ENCODE peak calls at places on chromosome 7, in eight cellular contexts. E, J, C, X, O, V, U and D are unnamed samples.

GRCh38 chr7:151083071-151083823 is at the start of gene TMUB1:
- DNase-seq in E (peak; percentile 85), J (peak; percentile 77), C (peak; percentile 97), X (peak; percentile 63), O (peak; percentile 51), V (peak; percentile 65), U (peak; percentile 71), D (peak; percentile 53)

GRCh38 chr7:43039346-43039745 is 73.1 kb upstream of the HECW1 start:
- DNase-seq in E (no peak), J (no peak), C (no peak), X (no peak), O (no peak), V (no peak), U (no peak), D (no peak)

GRCh38 chr7:92808635-92809034 is 27.7 kb downstream of the CDK6 start:
- DNase-seq in E (no peak), J (no peak), C (no peak), X (no peak), O (no peak), V (no peak), U (no peak), D (no peak)

GRCh38 chr7:98869374-98870070 is at the start of gene TMEM130:
- DNase-seq in E (no peak), J (no peak), C (peak; percentile 76), X (no peak), O (no peak), V (no peak), U (no peak), D (no peak)

GRCh38 chr7:158802535-158803199 is 26.6 kb downstream of the ESYT2 start:
- DNase-seq in E (no peak), J (no peak), C (peak; percentile 54), X (no peak), O (peak; percentile 56), V (no peak), U (no peak), D (no peak)

GRCh38 chr7:123929620-123930019 is 4.6 kb downstream of the SPAM1 start:
- DNase-seq in E (no peak), J (no peak), C (no peak), X (no peak), O (no peak), V (no peak), U (no peak), D (no peak)

GRCh38 chr7:130356760-130357611 is 12.4 kb downstream of the CPA5 start:
- DNase-seq in E (peak; percentile 12), J (peak; percentile 87), C (no peak), X (no peak), O (peak; percentile 91), V (peak; percentile 93), U (peak; percentile 78), D (peak; percentile 59)

GRCh38 chr7:133009853-133010252 is 72.0 kb downstream of the CHCHD3 start:
- DNase-seq in E (no peak), J (no peak), C (no peak), X (peak; percentile 82), O (no peak), V (no peak), U (no peak), D (no peak)

GRCh38 chr7:41688012-41688625 is 14.8 kb downstream of the INHBA start:
- DNase-seq in E (no peak), J (no peak), C (no peak), X (no peak), O (peak; percentile 68), V (no peak), U (no peak), D (no peak)

GRCh38 chr7:153066711-153067110 is 307.2 kb downstream of the ACTR3B start:
- DNase-seq in E (no peak), J (no peak), C (no peak), X (no peak), O (no peak), V (no peak), U (no peak), D (no peak)

GRCh38 chr7:24456526-24457214 is 116.6 kb upstream of the PALS2 start:
- DNase-seq in E (no peak), J (no peak), C (no peak), X (no peak), O (no peak), V (no peak), U (no peak), D (no peak)

GRCh38 chr7:128021361-128021760 is 9.9 kb downstream of the LRRC4 start:
- DNase-seq in E (no peak), J (no peak), C (no peak), X (no peak), O (peak; percentile 57), V (no peak), U (no peak), D (no peak)

GRCh38 chr7:80941206-80941758 is 22.4 kb upstream of the SEMA3C start:
- DNase-seq in E (no peak), J (no peak), C (no peak), X (no peak), O (peak; percentile 75), V (no peak), U (no peak), D (no peak)

GRCh38 chr7:24318326-24318725 is 34.3 kb downstream of the NPY start:
- DNase-seq in E (no peak), J (no peak), C (no peak), X (no peak), O (no peak), V (no peak), U (no peak), D (no peak)

DNA sequence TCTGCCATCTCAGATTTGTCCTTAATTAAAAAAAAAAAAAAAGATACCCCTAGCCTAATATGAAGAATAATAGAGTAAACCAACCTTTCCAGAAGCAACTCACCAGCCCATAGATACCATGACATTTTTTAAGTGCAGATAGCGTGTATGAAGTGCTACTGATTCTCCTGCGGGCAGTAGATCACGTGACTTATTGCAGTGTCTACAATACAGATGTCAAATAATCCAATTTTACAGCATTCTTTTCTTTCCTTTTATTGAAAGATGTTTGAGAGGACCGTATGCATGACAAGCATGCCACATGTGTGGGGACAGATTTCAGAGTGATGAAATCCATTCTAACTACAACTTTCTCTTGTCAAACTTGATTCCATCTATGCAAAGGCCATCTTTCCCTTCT is 232.9 kb upstream of the SP4 start:
- DNase-seq in E (no peak), J (no peak), C (no peak), X (no peak), O (no peak), V (no peak), U (no peak), D (no peak)
- TF ChIP-seq POLR2A in E (no peak), J (no peak), C (no peak), X (no peak), O (no peak), V (no peak), U (no peak), D (no peak)

GRCh38 chr7:37153376-37153775 is 295.3 kb downstream of the ELMO1 start:
- DNase-seq in E (no peak), J (no peak), C (no peak), X (no peak), O (no peak), V (no peak), U (no peak), D (no peak)
- TF ChIP-seq POLR2A in E (no peak), J (no peak), C (no peak), X (no peak), O (no peak), V (no peak), U (no peak), D (no peak)

DNA sequence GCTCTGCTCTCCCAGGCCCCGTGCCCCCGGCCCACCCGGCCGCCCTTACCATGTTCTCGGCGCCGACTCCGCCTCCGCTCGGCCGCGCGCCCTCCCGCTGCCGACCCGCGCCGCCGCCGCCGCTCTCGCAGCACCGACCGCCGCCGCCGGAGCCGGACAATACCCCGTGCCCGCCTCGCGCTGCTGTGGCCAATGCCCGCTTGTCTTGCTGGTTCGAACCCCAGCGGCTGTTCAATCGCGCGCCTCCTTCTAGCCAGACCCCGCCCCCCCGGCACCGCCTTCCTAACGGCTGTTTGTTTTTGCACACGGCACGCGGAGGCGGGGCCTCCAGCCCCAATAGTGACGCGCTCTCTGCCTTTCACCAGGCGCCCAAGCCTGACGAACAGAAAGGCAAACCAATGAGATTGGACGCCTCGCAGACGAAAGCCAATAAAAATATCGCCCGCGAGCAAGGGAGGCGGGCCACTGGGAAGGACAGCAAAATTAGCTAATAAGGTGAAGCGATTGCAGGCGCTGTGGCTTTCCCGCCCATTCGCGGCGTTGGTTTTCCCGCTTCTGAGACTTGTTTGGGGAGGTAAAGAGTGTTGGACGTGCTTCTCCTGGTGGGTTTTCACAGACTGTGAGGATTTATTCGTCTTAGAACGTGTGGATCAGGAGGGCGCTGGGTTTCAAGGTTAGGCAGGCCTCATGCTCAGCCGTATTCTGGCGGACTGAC is at the start of gene H2AZ2:
- DNase-seq in E (peak; percentile 99), J (peak; percentile 100), C (peak; percentile 100), X (peak; percentile 100), O (peak; percentile 100), V (peak; percentile 100), U (peak; percentile 100), D (peak; percentile 100)
- TF ChIP-seq POLR2A in E (no peak), J (peak; percentile 81), C (no peak), X (peak; percentile 53), O (peak; percentile 76), V (peak; percentile 17), U (peak; percentile 98), D (peak; percentile 97)

GRCh38 chr7:30844483-30844874 is 67.2 kb upstream of the AQP1 start:
- DNase-seq in E (no peak), J (no peak), C (peak; percentile 48), X (no peak), O (no peak), V (no peak), U (no peak), D (no peak)
- TF ChIP-seq POLR2A in E (no peak), J (no peak), C (no peak), X (no peak), O (no peak), V (no peak), U (no peak), D (no peak)

GRCh38 chr7:64313740-64314491 is at the start of gene ZNF736:
- DNase-seq in E (peak; percentile 94), J (peak; percentile 87), C (peak; percentile 94), X (peak; percentile 66), O (peak; percentile 94), V (peak; percentile 92), U (peak; percentile 92), D (peak; percentile 91)
- TF ChIP-seq POLR2A in E (no peak), J (no peak), C (no peak), X (no peak), O (peak; percentile 84), V (peak; percentile 44), U (peak; percentile 18), D (peak; percentile 23)

DNA sequence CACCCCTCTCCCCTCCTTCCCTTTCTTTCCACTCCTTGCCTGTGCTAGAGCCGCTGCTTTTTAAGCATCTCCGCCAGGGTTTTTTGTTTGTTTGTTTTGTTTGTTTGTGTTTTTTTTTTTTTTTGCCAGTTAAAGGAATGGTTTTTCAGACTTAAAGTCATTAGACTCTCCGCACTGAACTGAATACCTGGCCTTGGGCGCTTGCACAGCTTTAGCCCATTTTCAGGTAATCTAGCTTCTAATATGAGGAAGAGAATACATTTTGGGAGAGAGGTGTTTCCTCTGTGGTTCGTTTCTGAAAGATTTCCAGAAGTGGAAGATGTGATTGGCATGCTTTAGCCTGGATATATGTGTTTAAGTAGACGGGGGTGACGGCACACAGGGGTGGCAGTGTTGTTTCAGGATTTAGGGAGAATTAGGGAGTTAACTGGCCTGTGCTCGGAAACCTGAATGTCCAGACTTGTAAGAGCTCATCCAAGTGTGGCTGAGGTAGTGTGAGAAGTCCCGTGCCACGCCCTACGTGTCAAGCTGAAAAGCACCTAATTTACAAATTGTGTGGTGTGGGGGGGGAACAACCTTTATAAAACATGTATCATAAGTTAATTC is 933 bp downstream of the RALA start:
- DNase-seq in E (peak; percentile 48), J (no peak), C (no peak), X (peak; percentile 51), O (no peak), V (no peak), U (no peak), D (peak; percentile 13)
- TF ChIP-seq POLR2A in E (no peak), J (no peak), C (no peak), X (peak; percentile 69), O (no peak), V (no peak), U (no peak), D (no peak)